ENCODE peak calls at places on chromosomes 6 and 20, in four cellular contexts. D, R, I and Z are unnamed samples.
A peak's percentile ranks its signal among the peaks of the same experiment; 100 is the strongest.

GRCh38 chr6:166597711-166598440 is 11.4 kb upstream of the RAMACL start:
- DNase-seq in D (no peak), R (no peak), I (no peak), Z (no peak)

GRCh38 chr6:131858765-131859490 is 51.1 kb downstream of the ENPP1 start:
- DNase-seq in D (no peak), R (no peak), I (no peak), Z (no peak)

GRCh38 chr6:139482184-139482751 is 107.8 kb upstream of the CITED2 start:
- DNase-seq in D (no peak), R (no peak), I (no peak), Z (no peak)

GRCh38 chr6:13697857-13698256 is 13.8 kb downstream of the RANBP9 start:
- DNase-seq in D (no peak), R (no peak), I (no peak), Z (no peak)

GRCh38 chr6:78861509-78861908 is 5.8 kb upstream of the IRAK1BP1 start:
- DNase-seq in D (no peak), R (no peak), I (no peak), Z (no peak)

GRCh38 chr6:117463762-117464665 is 18.5 kb upstream of the DCBLD1 start:
- DNase-seq in D (no peak), R (no peak), I (no peak), Z (no peak)

GRCh38 chr6:32609731-32610640 is 20.3 kb upstream of the HLA-DRB1 start:
- DNase-seq in D (peak; percentile 19), R (no peak), I (peak; percentile 73), Z (peak; percentile 69)

GRCh38 chr6:105194106-105194505 is 14.3 kb upstream of the POPDC3 start:
- DNase-seq in D (no peak), R (no peak), I (no peak), Z (no peak)

GRCh38 chr6:33313709-33314514 is at the start of gene TAPBP:
- DNase-seq in D (peak; percentile 40), R (peak; percentile 72), I (peak; percentile 62), Z (peak; percentile 71)

GRCh38 chr6:36649721-36650484 is 28.6 kb upstream of the CDKN1A start:
- DNase-seq in D (no peak), R (no peak), I (no peak), Z (no peak)

GRCh38 chr20:10761786-10762185 is 88.0 kb upstream of the JAG1 start:
- DNase-seq in D (no peak), R (no peak), I (no peak), Z (peak; percentile 30)

GRCh38 chr6:127457444-127458064 is 1.6 kb downstream of the KIAA0408 start:
- DNase-seq in D (peak; percentile 30), R (no peak), I (no peak), Z (no peak)

GRCh38 chr6:42100029-42100901 is 42.2 kb downstream of the C6orf132 start:
- DNase-seq in D (no peak), R (no peak), I (no peak), Z (no peak)

GRCh38 chr20:12217382-12217781 is 299.7 kb downstream of the BTBD3 start:
- DNase-seq in D (no peak), R (no peak), I (no peak), Z (no peak)

DNA sequence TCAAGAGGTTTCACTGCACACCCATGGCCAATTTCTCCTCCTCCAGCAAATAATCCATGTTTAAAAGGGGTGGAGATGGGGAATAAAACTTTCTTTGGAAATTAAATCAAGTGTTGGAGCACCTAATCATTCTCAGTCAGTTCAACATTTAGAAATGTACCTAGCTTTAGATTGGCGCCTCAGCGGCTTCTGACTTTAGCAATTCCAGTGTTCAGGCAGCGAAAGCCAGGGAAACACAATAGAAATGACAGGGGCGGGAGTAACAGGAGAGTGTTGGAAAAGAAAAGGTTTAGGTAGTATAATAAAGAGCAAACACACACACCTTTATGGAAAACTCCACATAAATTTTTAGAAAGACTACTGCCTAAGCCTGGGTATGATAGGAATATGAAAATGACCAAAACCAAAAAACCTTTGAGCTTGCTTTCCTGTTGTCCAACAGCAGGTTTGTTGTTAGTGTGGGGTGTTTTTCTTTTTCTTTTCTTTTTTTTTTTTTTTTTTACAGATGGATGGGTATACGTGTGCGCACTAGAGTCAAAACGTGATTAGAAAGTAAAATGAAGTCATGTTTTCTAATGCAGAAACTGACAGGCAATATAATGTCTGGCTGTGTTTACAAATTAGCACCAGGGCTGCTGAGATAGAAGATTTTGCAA is 7.7 kb downstream of the TFAP2A start:
- DNase-seq in D (no peak), R (no peak), I (no peak), Z (no peak)
- H3K4me1 ChIP-seq in D (peaks cover 7% of the 10 kb centered on the region), R (peaks cover 17% of the 10 kb centered on the region), I (no peaks in the 10 kb centered on the region), Z (peaks cover 11% of the 10 kb centered on the region)

GRCh38 chr6:111731404-111732195 is 125.9 kb upstream of the TRAF3IP2 start:
- DNase-seq in D (no peak), R (no peak), I (no peak), Z (no peak)
- H3K4me1 ChIP-seq in D (peaks cover 25% of the 10 kb centered on the region), R (peaks cover 24% of the 10 kb centered on the region), I (no peaks in the 10 kb centered on the region), Z (no peaks in the 10 kb centered on the region)

GRCh38 chr6:170554086-170554887 is at the start of gene TBP:
- DNase-seq in D (peak; percentile 97), R (peak; percentile 98), I (peak; percentile 98), Z (peak; percentile 99)

GRCh38 chr6:170555305-170555704 is 1.1 kb downstream of the TBP start:
- DNase-seq in D (no peak), R (no peak), I (no peak), Z (no peak)

GRCh38 chr6:170552765-170553685 is at the start of gene PSMB1:
- DNase-seq in D (peak; percentile 93), R (peak; percentile 96), I (peak; percentile 90), Z (peak; percentile 96)

GRCh38 chr6:170553686-170554085 is 483 bp upstream of the TBP start:
- DNase-seq in D (peak; percentile 51), R (no peak), I (no peak), Z (no peak)

GRCh38 chr6:170554888-170555137 is 644 bp downstream of the TBP start:
- DNase-seq in D (no peak), R (no peak), I (no peak), Z (no peak)
- H3K4me1 ChIP-seq in D (peaks cover 33% of the 10 kb centered on the region), R (peaks cover 44% of the 10 kb centered on the region), I (peaks cover 7% of the 10 kb centered on the region), Z (peaks cover 42% of the 10 kb centered on the region)

DNA sequence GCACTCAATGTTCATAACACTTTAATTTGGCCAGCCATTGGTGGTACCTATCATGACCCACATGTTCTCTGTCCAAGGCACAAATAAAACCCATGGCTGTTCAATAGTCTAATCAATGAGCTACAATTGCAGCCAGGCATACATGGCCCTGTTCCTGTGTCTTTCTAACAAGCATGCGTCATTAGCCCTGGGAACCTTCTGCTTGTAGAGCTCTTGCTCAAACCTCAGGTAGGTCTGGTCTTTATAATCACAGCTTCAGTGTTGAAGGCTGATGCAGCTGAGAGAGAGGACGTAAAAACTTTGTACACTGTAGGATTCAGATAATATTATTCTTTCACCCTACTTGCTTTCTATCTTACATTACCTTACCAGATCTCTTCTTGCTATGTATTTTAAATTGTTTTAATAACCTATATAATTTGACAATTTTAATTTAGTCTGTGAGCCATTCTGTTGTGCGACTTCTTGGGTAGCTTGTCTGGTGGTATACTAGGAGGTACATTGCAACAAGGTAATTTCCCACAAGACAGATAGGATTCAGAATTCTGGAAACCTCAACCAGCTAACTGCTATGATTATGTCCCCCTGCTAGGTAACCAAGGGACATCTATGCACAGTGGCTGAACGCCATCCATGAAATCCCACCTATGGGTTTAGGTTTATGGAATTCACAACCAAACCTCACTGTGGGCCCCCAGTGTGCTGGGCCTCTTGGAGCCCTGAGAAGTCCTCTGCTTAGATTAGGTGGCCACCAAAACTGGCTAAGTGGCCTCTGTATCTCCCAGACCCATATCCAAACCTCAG is 55.4 kb upstream of the RIPOR2 start:
- DNase-seq in D (no peak), R (no peak), I (no peak), Z (no peak)
- H3K4me1 ChIP-seq in D (no peaks in the 10 kb centered on the region), R (peaks cover 2% of the 10 kb centered on the region), I (no peaks in the 10 kb centered on the region), Z (no peaks in the 10 kb centered on the region)

GRCh38 chr6:53618219-53618618 is 47.3 kb downstream of the KLHL31 start:
- DNase-seq in D (no peak), R (no peak), I (no peak), Z (no peak)

GRCh38 chr6:53611342-53611741 is 54.2 kb downstream of the KLHL31 start:
- DNase-seq in D (no peak), R (no peak), I (no peak), Z (no peak)

GRCh38 chr6:53615633-53616449 is 49.7 kb downstream of the KLHL31 start:
- DNase-seq in D (no peak), R (no peak), I (no peak), Z (no peak)

GRCh38 chr6:53616450-53617357 is 48.9 kb downstream of the KLHL31 start:
- DNase-seq in D (no peak), R (no peak), I (no peak), Z (no peak)

GRCh38 chr6:53614676-53615075 is 50.9 kb downstream of the KLHL31 start:
- DNase-seq in D (no peak), R (no peak), I (no peak), Z (no peak)
- H3K4me1 ChIP-seq in D (no peaks in the 10 kb centered on the region), R (no peaks in the 10 kb centered on the region), I (no peaks in the 10 kb centered on the region), Z (no peaks in the 10 kb centered on the region)

GRCh38 chr6:111843347-111844147 is 29.7 kb downstream of the FYN start:
- DNase-seq in D (no peak), R (no peak), I (no peak), Z (no peak)
- H3K4me1 ChIP-seq in D (peaks cover 66% of the 10 kb centered on the region), R (peaks cover 93% of the 10 kb centered on the region), I (no peaks in the 10 kb centered on the region), Z (peaks cover 96% of the 10 kb centered on the region)

DNA sequence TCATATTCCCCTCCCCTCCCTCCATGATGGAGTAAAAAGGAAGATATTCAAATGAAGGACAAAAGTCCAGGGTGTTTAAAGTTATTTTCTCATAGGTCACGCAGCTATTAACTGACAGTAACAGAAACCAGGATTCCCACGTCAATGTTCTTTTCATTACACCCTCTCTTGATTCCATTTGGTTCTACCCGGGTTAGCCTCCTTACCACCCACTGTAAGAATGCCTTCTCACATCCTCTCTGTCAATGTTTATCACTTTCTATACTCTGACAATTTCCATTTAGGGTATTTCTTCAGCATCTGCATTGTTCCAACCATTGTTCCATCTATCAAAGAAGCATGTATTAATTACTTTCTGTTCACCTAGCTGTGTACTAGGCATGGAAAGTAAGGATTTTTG is 52.1 kb downstream of the NUDT3 start:
- DNase-seq in D (no peak), R (no peak), I (no peak), Z (no peak)
- H3K4me1 ChIP-seq in D (peaks cover 27% of the 10 kb centered on the region), R (peaks cover 62% of the 10 kb centered on the region), I (peaks cover 3% of the 10 kb centered on the region), Z (peaks cover 75% of the 10 kb centered on the region)

GRCh38 chr6:111600154-111600553 is 5.5 kb downstream of the TRAF3IP2 start:
- DNase-seq in D (no peak), R (no peak), I (no peak), Z (no peak)
- H3K4me1 ChIP-seq in D (peaks cover 40% of the 10 kb centered on the region), R (peaks cover 76% of the 10 kb centered on the region), I (peaks cover 15% of the 10 kb centered on the region), Z (peaks cover 80% of the 10 kb centered on the region)